ENCODE peak calls at places on chromosomes 13 and 19, in seven cellular contexts. T, P, B, S, Y, J and Q are unnamed samples.

GRCh38 chr13:19605161-19605955 is 28.1 kb upstream of the MPHOSPH8 start:
- DNase-seq in Y (no peak), T (no peak), J (no peak), B (no peak), S (no peak), P (no peak), Q (no peak)

GRCh38 chr19:41860419-41861097 is 503 bp downstream of the RPS19 start:
- DNase-seq in B (no peak), S (no peak), P (no peak), Y (no peak), J (no peak), T (no peak), Q (no peak)

GRCh38 chr13:110984798-110985197 is 69.9 kb upstream of the ANKRD10 start:
- DNase-seq in T (no peak), S (no peak), P (no peak), B (no peak), J (no peak), Y (no peak), Q (no peak)

GRCh38 chr13:32754179-32754578 is 167.9 kb downstream of the PDS5B start:
- DNase-seq in P (no peak), S (no peak), T (no peak), B (no peak), J (no peak), Y (no peak), Q (no peak)

GRCh38 chr13:106513608-106514007 is 21.9 kb downstream of the EFNB2 start:
- DNase-seq in T (no peak), Y (no peak), B (no peak), S (no peak), P (no peak), J (no peak), Q (no peak)

GRCh38 chr19:20664917-20665781 is 3.8 kb upstream of the ZNF626 start:
- DNase-seq in T (no peak), P (no peak), B (no peak), S (no peak), Y (peak), J (no peak), Q (no peak)

GRCh38 chr19:900302-901111 is 7.2 kb downstream of the RNU6-9 start:
- DNase-seq in S (no peak), B (no peak), J (no peak), Y (no peak), T (no peak), P (no peak), Q (peak)

GRCh38 chr19:2627319-2627829 is 75.1 kb downstream of the GNG7 start:
- DNase-seq in P (no peak), J (no peak), S (peak), Y (peak), B (peak), T (peak), Q (peak)

GRCh38 chr19:32339988-32340874 is 5.2 kb upstream of the ZNF507 start:
- DNase-seq in Y (peak), J (peak), B (no peak), T (peak), P (peak), S (no peak), Q (peak)

GRCh38 chr19:39498262-39499081 is at the start of gene DLL3:
- DNase-seq in Y (no peak), P (no peak), B (no peak), S (no peak), J (peak), T (no peak), Q (no peak)

GRCh38 chr19:45500918-45501729 is 2.9 kb downstream of the PPM1N start:
- DNase-seq in B (no peak), Y (no peak), T (no peak), S (no peak), P (no peak), J (no peak), Q (no peak)

GRCh38 chr19:47369923-47370625 is 21.0 kb downstream of the DHX34 start:
- DNase-seq in P (no peak), B (peak), T (no peak), S (peak), J (no peak), Y (no peak), Q (no peak)

GRCh38 chr19:21824679-21825078 is 11.3 kb downstream of the ZNF43 start:
- DNase-seq in J (no peak), T (no peak), B (no peak), S (no peak), P (no peak), Y (no peak), Q (no peak)

GRCh38 chr13:88339271-88339741 is 668.1 kb downstream of the SLITRK5 start:
- DNase-seq in S (no peak), B (no peak), P (no peak), T (no peak), J (no peak), Y (no peak), Q (no peak)